ENCODE peak calls at places on chromosomes 3 and 15, in seven cellular contexts. N is H9, E is psoas muscle, Y is cardiac muscle cell, W is K562, C is tibial artery, Z is sigmoid colon. O is an unnamed sample. For H3K9me3, the result is how much of the 10 kb centered on the place peaks cover.

GRCh38 chr3:173893066-173893465 is 495.5 kb downstream of the NLGN1 start:
- DNase-seq in N (no peak), E (no peak), Y (no peak), W (no peak), Z (no peak), C (no peak), O (no peak)

GRCh38 chr15:59862191-59863155 is 141.6 kb upstream of the FOXB1 start:
- DNase-seq in C (no peak), Z (no peak), N (no peak), W (no peak), E (no peak), Y (no peak), O (no peak)

GRCh38 chr3:64898941-64899340 is 211.1 kb upstream of the ADAMTS9 start:
- DNase-seq in C (no peak), E (no peak), Y (no peak), Z (no peak), N (no peak), W (no peak), O (no peak)

GRCh38 chr15:80773792-80774352 is 5.3 kb upstream of the CEMIP start:
- DNase-seq in E (no peak), W (no peak), C (no peak), N (no peak), Y (no peak), Z (no peak), O (no peak)

GRCh38 chr3:45819543-45819942 is 22.4 kb downstream of the LZTFL1 start:
- DNase-seq in C (no peak), E (no peak), Y (no peak), W (no peak), Z (no peak), N (no peak), O (no peak)

GRCh38 chr3:129908417-129908816 is 14.9 kb upstream of the TMCC1 start:
- DNase-seq in N (no peak), W (no peak), Z (no peak), Y (no peak), E (no peak), C (no peak), O (no peak)

GRCh38 chr3:69342074-69342473 is 43.8 kb downstream of the FRMD4B start:
- DNase-seq in Z (no peak), W (no peak), N (no peak), Y (no peak), C (no peak), E (no peak), O (no peak)

GRCh38 chr3:72177075-72178050 is 392.4 kb upstream of the PROK2 start:
- DNase-seq in N (no peak), W (peak), Y (no peak), C (peak), Z (peak), E (peak), O (no peak)

GRCh38 chr3:169668081-169668956 is 4.8 kb upstream of the MECOM start:
- DNase-seq in Z (no peak), N (peak), W (no peak), Y (peak), C (no peak), E (peak), O (no peak)

GRCh38 chr3:57927916-57928315 is 80.3 kb upstream of the FLNB start:
- DNase-seq in N (no peak), Y (no peak), W (no peak), E (no peak), C (no peak), Z (no peak), O (no peak)

GRCh38 chr3:116056280-116056679 is 389.0 kb downstream of the LSAMP start:
- DNase-seq in N (no peak), W (no peak), E (no peak), Y (no peak), Z (no peak), C (no peak), O (no peak)

GRCh38 chr3:72907131-72907697 is 19.4 kb downstream of the GXYLT2 start:
- DNase-seq in N (no peak), Z (peak), Y (no peak), C (no peak), W (no peak), E (no peak), O (no peak)

GRCh38 chr3:66991478-66991877 is 6.6 kb upstream of the KBTBD8 start:
- DNase-seq in W (peak), Y (no peak), E (no peak), C (no peak), N (no peak), Z (no peak), O (no peak)

GRCh38 chr3:126925411-126926171 is 57.3 kb upstream of the PLXNA1 start:
- DNase-seq in E (no peak), N (no peak), Z (peak), Y (no peak), W (no peak), C (no peak), O (no peak)

GRCh38 chr3:46710229-46710628 is 7.4 kb downstream of the PRSS50 start:
- DNase-seq in Z (peak), C (no peak), W (no peak), Y (no peak), N (no peak), E (no peak), O (no peak)

GRCh38 chr3:174874258-174874657 is 15.1 kb downstream of the NAALADL2 start:
- DNase-seq in E (no peak), Z (no peak), W (no peak), Y (no peak), N (no peak), C (no peak), O (no peak)

GRCh38 chr15:42919794-42920280 is 741 bp downstream of the TTBK2 start:
- DNase-seq in N (peak), Z (peak), W (no peak), Y (peak), C (no peak), E (no peak), O (no peak)

GRCh38 chr15:74598126-74598842 is 17.4 kb upstream of the CLK3 start:
- DNase-seq in Y (peak), N (peak), E (peak), C (peak), W (peak), Z (peak), O (peak)

GRCh38 chr15:70251246-70251990 is 153.7 kb upstream of the TLE3 start:
- DNase-seq in Y (no peak), E (peak), N (no peak), Z (peak), W (no peak), C (peak), O (no peak)

GRCh38 chr15:67563961-67564570 is 21.6 kb downstream of the MAP2K5 start:
- DNase-seq in W (no peak), E (no peak), N (no peak), C (no peak), Y (no peak), Z (no peak), O (no peak)

GRCh38 chr3:135911106-135911505 is 54.4 kb upstream of the PPP2R3A start:
- DNase-seq in Y (no peak), Z (no peak), C (no peak), N (no peak), W (no peak), E (no peak), O (no peak)

GRCh38 chr3:142987080-142987700 is 14.2 kb upstream of the U2SURP start:
- DNase-seq in E (no peak), W (peak), Z (no peak), N (no peak), C (no peak), Y (peak), O (no peak)

GRCh38 chr3:25783661-25784512 is 644 bp upstream of the NGLY1 start:
- DNase-seq in E (no peak), Y (peak), N (peak), C (peak), Z (peak), W (no peak), O (peak)

GRCh38 chr3:57391767-57392166 is 99.3 kb upstream of the ASB14 start:
- DNase-seq in Z (no peak), Y (no peak), E (no peak), W (no peak), N (no peak), C (no peak), O (no peak)

GRCh38 chr3:127486337-127486944 is 104.1 kb downstream of the TPRA1 start:
- DNase-seq in Z (peak), C (no peak), N (peak), W (peak), E (no peak), Y (no peak), O (no peak)

GRCh38 chr3:149400645-149401044 is 23.2 kb upstream of the TM4SF1 start:
- DNase-seq in E (no peak), W (no peak), Z (no peak), C (no peak), N (no peak), Y (no peak), O (no peak)

GRCh38 chr3:149403443-149403842 is 26.0 kb upstream of the TM4SF1 start:
- DNase-seq in W (no peak), Z (no peak), Y (no peak), E (no peak), N (no peak), C (no peak), O (no peak)

GRCh38 chr3:149401926-149402310 is 24.5 kb upstream of the TM4SF1 start:
- DNase-seq in Z (no peak), Y (no peak), C (no peak), N (no peak), W (no peak), E (no peak), O (no peak)

GRCh38 chr3:149401215-149401925 is 23.9 kb upstream of the TM4SF1 start:
- DNase-seq in W (no peak), Z (no peak), N (no peak), E (no peak), Y (no peak), C (no peak), O (no peak)

GRCh38 chr3:149402481-149402880 is 25.0 kb upstream of the TM4SF1 start:
- DNase-seq in N (no peak), C (no peak), Y (no peak), E (no peak), W (no peak), Z (no peak), O (no peak)
- H3K27ac ChIP-seq in N (no peak), C (peak), Y (no peak), E (no peak), W (no peak), Z (no peak), O (peak)

GRCh38 chr3:131163-131889 is 65.2 kb upstream of the CHL1 start:
- DNase-seq in Z (no peak), E (no peak), C (no peak), N (no peak), W (no peak), Y (peak), O (no peak)

GRCh38 chr3:128502-128901 is 68.1 kb upstream of the CHL1 start:
- DNase-seq in E (no peak), N (no peak), Y (no peak), Z (no peak), W (no peak), C (no peak), O (no peak)

GRCh38 chr3:132904-133303 is 63.7 kb upstream of the CHL1 start:
- DNase-seq in C (no peak), Z (no peak), Y (no peak), E (no peak), N (no peak), W (no peak), O (no peak)

DNA sequence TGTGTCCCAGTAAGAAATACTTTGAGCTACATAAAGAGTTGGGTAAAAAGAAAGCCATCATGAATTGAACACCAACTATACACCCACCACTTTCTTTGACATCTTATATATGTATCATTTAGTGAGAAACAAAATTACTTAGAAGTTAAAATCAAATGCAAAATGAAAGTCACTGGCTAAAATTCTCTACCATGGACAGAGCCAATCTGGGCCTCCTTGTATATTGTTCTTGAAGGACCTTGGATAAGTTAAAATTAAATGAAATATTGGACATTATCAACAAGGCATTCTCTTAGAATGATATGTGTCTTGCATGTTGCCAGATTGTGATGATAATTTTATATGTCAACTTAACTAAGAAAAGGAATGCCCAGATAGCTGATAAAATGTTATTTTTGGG is 64.2 kb upstream of the CHL1 start:
- DNase-seq in N (no peak), Y (peak), Z (no peak), W (no peak), E (no peak), C (no peak), O (no peak)
- H3K9me3 ChIP-seq in N (under half), Y (under half), Z (under half), W (under half), E (under half), C (under half), O (under half)

GRCh38 chr3:150411106-150411460 is 3.0 kb downstream of the TSC22D2 start:
- DNase-seq in C (no peak), W (no peak), Y (no peak), N (no peak), E (no peak), Z (no peak), O (no peak)
- H3K27ac ChIP-seq in C (peak), W (peak), Y (peak), N (no peak), E (peak), Z (peak), O (no peak)

GRCh38 chr3:22245817-22246583 is 495.0 kb upstream of the ZNF385D start:
- DNase-seq in Z (no peak), N (no peak), C (no peak), Y (no peak), W (no peak), E (no peak), O (no peak)

GRCh38 chr3:22245122-22245521 is 494.1 kb upstream of the ZNF385D start:
- DNase-seq in Z (no peak), C (no peak), Y (no peak), W (no peak), N (no peak), E (peak), O (no peak)

GRCh38 chr3:22249658-22250057 is 498.6 kb upstream of the ZNF385D start:
- DNase-seq in C (no peak), W (no peak), Y (no peak), Z (no peak), E (no peak), N (no peak), O (no peak)
- H3K9me3 ChIP-seq in C (under half), W (under half), Y (under half), Z (under half), E (under half), N (under half), O (under half)

GRCh38 chr3:89180334-89180733 is 72.9 kb downstream of the EPHA3 start:
- DNase-seq in W (no peak), Z (no peak), Y (no peak), N (no peak), E (no peak), C (no peak), O (no peak)
- H3K27ac ChIP-seq in W (no peak), Z (no peak), Y (no peak), N (no peak), E (no peak), C (no peak), O (no peak)

DNA sequence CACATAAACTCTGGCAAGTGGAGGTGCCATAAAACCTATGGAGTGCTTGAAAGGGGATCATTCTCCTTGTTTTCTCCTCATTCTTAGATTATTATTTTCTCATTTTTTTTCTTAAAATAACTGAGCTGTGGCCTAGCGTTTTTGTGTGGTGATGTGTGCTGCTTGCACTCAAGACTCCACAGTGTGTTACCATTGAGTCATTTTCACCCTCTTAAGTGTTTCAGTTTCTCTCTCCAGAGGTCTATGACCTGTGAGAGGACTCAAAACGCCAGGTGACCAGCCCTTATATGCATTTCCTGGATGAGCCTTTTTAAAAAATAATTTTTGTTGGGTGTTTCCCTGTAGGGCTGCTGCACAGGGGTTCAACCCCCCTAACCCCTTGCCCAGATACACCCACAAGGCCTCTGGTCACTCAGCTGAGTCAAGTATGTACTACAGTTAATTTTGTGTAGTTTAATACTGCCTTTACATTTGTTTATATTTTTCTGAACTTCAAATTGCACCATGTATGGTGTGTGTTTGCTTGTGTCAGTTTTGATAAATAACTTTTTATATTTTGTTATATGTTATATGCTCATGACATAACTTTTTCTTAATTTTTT is 15.4 kb upstream of the BTLA start:
- DNase-seq in W (no peak), C (no peak), Z (no peak), N (no peak), Y (no peak), E (no peak), O (no peak)
- H3K9me3 ChIP-seq in W (under half), C (under half), Z (under half), N (under half), Y (under half), E (under half), O (under half)

GRCh38 chr15:64566102-64566501 is 105.7 kb downstream of the ZNF609 start:
- DNase-seq in Y (no peak), E (no peak), Z (no peak), N (no peak), W (no peak), C (no peak), O (no peak)
- H3K27ac ChIP-seq in Y (peak), E (no peak), Z (no peak), N (no peak), W (peak), C (no peak), O (no peak)